ENCODE peak calls at places on chromosomes 1 and 21, in five cellular contexts. T is GM20000, L is WTC11, I is PC-3, U is fibroblast of the aortic adventitia. K is an unnamed sample.

GRCh38 chr1:27940297-27940696 is 5.5 kb downstream of the SMPDL3B start:
- DNase-seq in T (peak; percentile 65), L (peak; percentile 66), I (peak; percentile 42), U (peak; percentile 24), K (no peak)

GRCh38 chr1:227343727-227344551 is 25.6 kb upstream of the CDC42BPA start:
- DNase-seq in T (no peak), L (no peak), I (peak; percentile 82), U (peak; percentile 90), K (peak; percentile 94)

GRCh38 chr1:36326499-36326898 is 3.1 kb upstream of the EVA1B start:
- DNase-seq in T (no peak), L (no peak), I (peak; percentile 54), U (no peak), K (no peak)

GRCh38 chr1:162229534-162229933 is 147.1 kb downstream of the SPATA46 start:
- DNase-seq in T (no peak), L (no peak), I (no peak), U (no peak), K (no peak)

GRCh38 chr21:27807596-27807995 is 840.7 kb upstream of the ADAMTS5 start:
- DNase-seq in T (no peak), L (no peak), I (peak; percentile 55), U (no peak), K (no peak)

GRCh38 chr1:1600861-1601563 is 1.1 kb upstream of the FNDC10 start:
- DNase-seq in T (peak; percentile 24), L (no peak), I (no peak), U (no peak), K (no peak)

GRCh38 chr1:55592122-55592521 is 377.0 kb upstream of the USP24 start:
- DNase-seq in T (no peak), L (no peak), I (no peak), U (peak; percentile 51), K (peak; percentile 51)

GRCh38 chr1:70140343-70140742 is 65.0 kb downstream of the LRRC40 start:
- DNase-seq in T (no peak), L (no peak), I (no peak), U (peak; percentile 94), K (peak; percentile 83)

GRCh38 chr1:219086956-219087469 is 86.7 kb upstream of the LYPLAL1 start:
- DNase-seq in T (no peak), L (no peak), I (no peak), U (no peak), K (no peak)

GRCh38 chr1:172533511-172534116 is 664 bp downstream of the SUCO start:
- DNase-seq in T (no peak), L (no peak), I (peak; percentile 59), U (peak; percentile 26), K (peak; percentile 2)

GRCh38 chr21:46154955-46155513 is 345 bp downstream of the FTCD start:
- DNase-seq in T (no peak), L (no peak), I (no peak), U (no peak), K (no peak)

GRCh38 chr1:26021647-26022403 is at the start of gene EXTL1:
- DNase-seq in T (no peak), L (peak; percentile 75), I (no peak), U (peak; percentile 19), K (peak; percentile 20)

GRCh38 chr1:46186076-46186475 is 9.8 kb upstream of the P3R3URF start:
- DNase-seq in T (no peak), L (no peak), I (no peak), U (no peak), K (no peak)

GRCh38 chr1:26477446-26478152 is 5.4 kb downstream of the HMGN2 start:
- DNase-seq in T (no peak), L (no peak), I (no peak), U (no peak), K (no peak)

GRCh38 chr1:153488731-153489130 is 28.3 kb upstream of the S100A7 start:
- DNase-seq in T (no peak), L (no peak), I (no peak), U (peak; percentile 45), K (peak; percentile 89)

GRCh38 chr21:33587792-33588484 is 546 bp downstream of the DONSON start:
- DNase-seq in T (no peak), L (peak; percentile 26), I (peak; percentile 26), U (peak; percentile 37), K (peak; percentile 24)

K was measured in fibroblast of gingiva.